ENCODE peak calls at places on chromosomes 3 and 15, in five cellular contexts. G is pancreas, A is WERI-Rb-1, W is heart left ventricle, N is neural progenitor cell. C is an unnamed sample.

GRCh38 chr3:31137718-31138465 is 243.4 kb upstream of the GADL1 start:
- DNase-seq in G (no peak), A (no peak), W (no peak), N (no peak), C (no peak)

GRCh38 chr3:130386604-130387263 is 41.3 kb downstream of the COL6A5 start:
- DNase-seq in G (no peak), A (no peak), W (no peak), N (no peak), C (no peak)

GRCh38 chr3:48716508-48716981 is 476 bp downstream of the IP6K2 start:
- DNase-seq in G (peak; percentile 22), A (no peak), W (no peak), N (peak; percentile 25), C (no peak)

GRCh38 chr3:170622369-170623159 is 36.7 kb upstream of the SLC7A14 start:
- DNase-seq in G (no peak), A (peak; percentile 80), W (peak; percentile 41), N (no peak), C (no peak)

GRCh38 chr3:159186581-159186980 is 384.7 kb downstream of the MFSD1 start:
- DNase-seq in G (no peak), A (no peak), W (no peak), N (no peak), C (no peak)

GRCh38 chr15:82129769-82130168 is 84.0 kb upstream of the MEX3B start:
- DNase-seq in G (no peak), A (no peak), W (no peak), N (no peak), C (no peak)

GRCh38 chr15:93049914-93050534 is 39.0 kb downstream of the RGMA start:
- DNase-seq in G (no peak), A (no peak), W (no peak), N (no peak), C (peak; percentile 52)

GRCh38 chr15:28991236-28992171 is 105.7 kb downstream of the APBA2 start:
- DNase-seq in G (no peak), A (no peak), W (no peak), N (no peak), C (no peak)

GRCh38 chr15:66780172-66780972 is 78.3 kb downstream of the SMAD6 start:
- DNase-seq in G (peak; percentile 16), A (no peak), W (no peak), N (no peak), C (no peak)

GRCh38 chr3:115831864-115832263 is 208.6 kb downstream of the GAP43 start:
- DNase-seq in G (no peak), A (no peak), W (no peak), N (no peak), C (no peak)

GRCh38 chr3:136838641-136839555 is 20.0 kb downstream of the SLC35G2 start:
- DNase-seq in G (no peak), A (no peak), W (no peak), N (no peak), C (no peak)

GRCh38 chr3:190677001-190677400 is 163.1 kb downstream of the IL1RAP start:
- DNase-seq in G (no peak), A (no peak), W (no peak), N (no peak), C (no peak)

DNA sequence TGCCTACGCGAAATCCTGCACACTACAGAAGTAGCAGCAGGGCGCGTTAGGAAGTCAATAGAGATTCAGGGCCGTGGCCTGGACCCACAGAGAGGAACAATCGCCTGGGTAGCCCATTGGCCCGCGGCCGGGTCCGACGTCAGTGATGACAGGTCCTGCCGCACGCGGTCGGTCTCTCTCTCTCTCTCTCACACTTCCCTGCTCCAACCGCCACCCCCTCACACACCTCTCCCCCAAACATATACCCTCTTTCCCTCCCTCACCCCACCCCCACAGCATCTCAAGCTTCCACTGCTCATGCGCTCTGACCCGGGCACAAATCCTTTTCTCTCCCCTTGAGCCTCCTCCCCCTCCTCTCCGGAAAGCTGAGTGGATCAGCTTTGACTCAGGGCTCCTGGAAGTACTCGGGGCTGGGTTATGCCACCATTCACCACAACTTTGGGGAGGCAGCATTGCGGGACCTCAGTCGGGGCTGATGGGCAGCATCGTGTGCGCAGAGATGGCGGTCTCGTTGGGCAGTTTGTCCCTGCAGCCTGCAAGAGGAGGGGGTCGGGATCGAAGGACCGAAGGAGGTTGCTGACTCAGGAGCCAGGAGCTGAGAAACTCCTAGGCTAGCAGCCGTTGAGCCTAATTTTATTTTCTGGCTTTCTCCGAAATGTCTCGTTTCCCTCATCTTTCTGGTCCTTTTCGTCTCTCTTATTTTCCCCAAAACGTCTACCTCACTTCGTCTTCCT is 9.0 kb downstream of the ZIC4 start:
- DNase-seq in G (no peak), A (no peak), W (no peak), N (peak; percentile 85), C (no peak)
- TF ChIP-seq CTCF in G (no peak), A (no peak), W (no peak), N (peak; percentile 41), C (no peak)

GRCh38 chr15:26580943-26581342 is 191.9 kb downstream of the GABRB3 start:
- DNase-seq in G (no peak), A (no peak), W (no peak), N (no peak), C (no peak)
- H3K9me3 ChIP-seq in G (no peaks in the 10 kb centered on the region), A (no peaks in the 10 kb centered on the region), W (no peaks in the 10 kb centered on the region), N (no peaks in the 10 kb centered on the region), C (no peaks in the 10 kb centered on the region)

DNA sequence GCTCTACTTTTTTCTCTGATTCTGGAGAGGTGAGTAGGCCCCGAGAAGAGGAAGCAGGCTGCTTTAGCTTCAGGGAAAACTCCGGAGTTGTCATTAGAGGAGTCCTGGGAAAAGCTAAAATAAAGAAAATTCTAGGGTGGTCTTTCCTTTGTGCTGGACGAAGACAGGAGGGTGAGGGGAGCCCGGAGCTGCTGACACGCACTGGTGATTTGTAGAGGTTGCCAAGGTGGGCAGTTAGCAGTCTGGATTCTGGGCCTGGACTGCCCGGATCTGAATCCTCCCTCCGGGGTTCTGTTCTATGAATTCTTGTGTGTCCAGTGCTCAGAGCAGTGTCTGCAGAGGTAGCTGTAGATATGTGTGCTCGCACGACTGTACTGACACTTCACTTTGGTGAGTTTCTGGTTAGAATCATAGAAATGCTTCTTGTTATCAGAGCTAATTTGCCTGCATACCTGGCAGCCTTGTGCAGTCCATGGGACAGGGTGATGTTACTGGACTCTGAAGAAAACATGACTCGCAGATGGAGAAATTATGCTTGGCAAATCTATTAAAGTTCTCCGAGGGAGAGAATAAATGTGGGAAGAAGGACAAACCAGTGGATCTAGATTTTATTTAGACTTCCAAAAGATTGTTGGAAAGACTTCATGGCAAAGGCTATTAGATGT is 12.0 kb downstream of the CGNL1 start:
- DNase-seq in G (no peak), A (no peak), W (no peak), N (no peak), C (no peak)
- H3K4me3 ChIP-seq in G (no peak overlapping the region), A (no peak overlapping the region), W (no peak overlapping the region), N (no peak overlapping the region), C (no peak overlapping the region)

GRCh38 chr3:113339616-113340244 is 101.6 kb downstream of the CFAP44 start:
- DNase-seq in G (no peak), A (no peak), W (no peak), N (peak; percentile 6), C (no peak)
- TF ChIP-seq CTCF in G (no peak), A (no peak), W (no peak), N (peak; percentile 51), C (no peak)

GRCh38 chr3:23900744-23901143 is 16.0 kb downstream of the NKIRAS1 start:
- DNase-seq in G (no peak), A (no peak), W (no peak), N (no peak), C (no peak)
- H3K9me3 ChIP-seq in G (no peaks in the 10 kb centered on the region), A (no peaks in the 10 kb centered on the region), W (no peaks in the 10 kb centered on the region), N (no peaks in the 10 kb centered on the region), C (no peaks in the 10 kb centered on the region)

GRCh38 chr15:48974865-48975264 is 11.1 kb upstream of the SHC4 start:
- DNase-seq in G (no peak), A (peak; percentile 29), W (no peak), N (peak; percentile 64), C (no peak)
- H3K4me3 ChIP-seq in G (no peak overlapping the region), A (no peak overlapping the region), W (no peak overlapping the region), N (peak overlapping the region; percentile 54), C (no peak overlapping the region)

DNA sequence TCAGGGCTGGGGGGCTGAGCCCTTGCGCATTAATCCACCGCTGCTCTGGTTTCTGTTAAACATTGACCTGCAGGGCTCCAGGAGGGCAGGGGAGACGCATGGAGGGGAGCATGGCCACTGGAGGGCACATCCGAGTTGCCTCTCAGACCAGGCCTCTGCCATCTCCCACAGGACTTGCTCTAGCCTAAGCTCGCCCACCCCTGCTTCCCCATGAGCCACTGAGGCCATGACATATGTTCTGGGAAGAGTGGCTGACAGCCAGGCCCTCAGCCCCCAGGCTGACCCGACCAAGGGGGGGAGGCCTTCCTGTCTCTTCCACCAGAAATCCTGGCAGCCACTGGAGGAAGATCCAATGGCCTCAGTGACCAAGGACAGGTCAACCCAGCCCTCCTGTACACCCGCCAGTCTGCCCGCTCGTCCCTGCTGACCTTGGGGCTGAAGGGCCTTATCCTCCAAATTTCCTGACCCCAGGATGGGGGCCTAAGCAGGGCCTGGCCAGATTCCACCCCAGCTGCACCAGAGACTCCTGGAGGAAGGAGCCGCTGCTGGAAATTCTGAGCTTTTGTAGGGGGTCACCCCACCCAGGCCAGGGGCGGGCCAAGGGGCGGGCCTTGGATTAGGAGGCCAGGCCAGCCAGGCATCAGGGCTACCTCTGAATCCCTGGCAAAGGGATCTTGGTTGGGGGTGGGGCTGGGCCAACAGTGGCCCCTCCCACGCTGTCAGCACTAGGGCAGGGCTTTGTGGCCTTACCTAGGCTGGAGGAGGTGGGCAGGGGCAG is at the start of gene HYAL1:
- DNase-seq in G (peak; percentile 58), A (peak; percentile 94), W (peak; percentile 91), N (peak; percentile 69), C (peak; percentile 90)
- TF ChIP-seq CTCF in G (no peak), A (peak; percentile 56), W (peak; percentile 13), N (peak; percentile 17), C (no peak)

DNA sequence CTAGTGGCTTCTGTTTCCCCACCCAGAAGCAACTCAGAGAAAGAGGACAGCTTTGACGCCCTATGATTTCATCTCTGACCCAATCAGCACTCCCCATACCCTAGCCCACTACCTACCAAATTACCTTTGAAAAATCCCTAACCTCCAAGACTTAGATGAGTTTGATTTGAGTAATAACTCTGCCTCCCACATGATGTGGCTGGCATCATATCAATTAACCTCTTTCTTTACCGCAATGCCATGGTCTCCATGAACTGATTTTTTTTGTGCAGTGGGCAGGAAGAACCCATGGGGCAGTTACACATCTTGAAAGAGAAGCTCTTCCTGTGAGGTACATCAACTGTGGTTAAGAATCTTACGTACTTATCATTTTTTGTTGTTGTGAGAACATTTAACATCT is 25.5 kb upstream of the APOD start:
- DNase-seq in G (no peak), A (no peak), W (no peak), N (no peak), C (no peak)
- H3K9me3 ChIP-seq in G (no peaks in the 10 kb centered on the region), A (peaks cover 3% of the 10 kb centered on the region), W (no peaks in the 10 kb centered on the region), N (peaks cover 32% of the 10 kb centered on the region), C (no peaks in the 10 kb centered on the region)

C was measured in lung.